ENCODE peak calls at places on chromosome 18, in seven cellular contexts. One of them, this sample, is unnamed.

GRCh38 chr18:1846640-1847039 is 724.7 kb downstream of the METTL4 start:
- DNase-seq in SK-N-SH: no peak
- DNase-seq in GM23248: no peak
- DNase-seq in GM23338: no peak
- DNase-seq in PC-3: peak; percentile 71
- DNase-seq in HCT116: no peak
- DNase-seq in hepatocyte: no peak
- DNase-seq in this sample: no peak

GRCh38 chr18:63247506-63248394 is 71.8 kb downstream of the BCL2 start:
- DNase-seq in SK-N-SH: no peak
- DNase-seq in GM23248: no peak
- DNase-seq in GM23338: no peak
- DNase-seq in PC-3: no peak
- DNase-seq in HCT116: no peak
- DNase-seq in hepatocyte: no peak
- DNase-seq in this sample: no peak

GRCh38 chr18:69980509-69980908 is 32.8 kb upstream of the CD226 start:
- DNase-seq in SK-N-SH: no peak
- DNase-seq in GM23248: no peak
- DNase-seq in GM23338: no peak
- DNase-seq in PC-3: no peak
- DNase-seq in HCT116: no peak
- DNase-seq in hepatocyte: no peak
- DNase-seq in this sample: no peak

GRCh38 chr18:13279181-13280065 is 60.9 kb downstream of the LDLRAD4 start:
- DNase-seq in SK-N-SH: no peak
- DNase-seq in GM23248: no peak
- DNase-seq in GM23338: no peak
- DNase-seq in PC-3: no peak
- DNase-seq in HCT116: no peak
- DNase-seq in hepatocyte: no peak
- DNase-seq in this sample: no peak

GRCh38 chr18:36297419-36298112 is at the start of gene FHOD3:
- DNase-seq in SK-N-SH: peak; percentile 97
- DNase-seq in GM23248: peak; percentile 81
- DNase-seq in GM23338: peak; percentile 87
- DNase-seq in PC-3: peak; percentile 47
- DNase-seq in HCT116: no peak
- DNase-seq in hepatocyte: peak; percentile 67
- DNase-seq in this sample: no peak

GRCh38 chr18:49499046-49499637 is 12.1 kb upstream of the C18orf32 start:
- DNase-seq in SK-N-SH: no peak
- DNase-seq in GM23248: no peak
- DNase-seq in GM23338: peak; percentile 42
- DNase-seq in PC-3: no peak
- DNase-seq in HCT116: no peak
- DNase-seq in hepatocyte: no peak
- DNase-seq in this sample: no peak

GRCh38 chr18:64119916-64120315 is 29.0 kb downstream of the LINC00305 start:
- DNase-seq in SK-N-SH: no peak
- DNase-seq in GM23248: peak; percentile 12
- DNase-seq in GM23338: peak; percentile 27
- DNase-seq in PC-3: peak; percentile 29
- DNase-seq in HCT116: no peak
- DNase-seq in hepatocyte: no peak
- DNase-seq in this sample: peak; percentile 68

GRCh38 chr18:11948852-11949523 is 32.3 kb upstream of the IMPA2 start:
- DNase-seq in SK-N-SH: no peak
- DNase-seq in GM23248: peak; percentile 55
- DNase-seq in GM23338: peak; percentile 40
- DNase-seq in PC-3: no peak
- DNase-seq in HCT116: no peak
- DNase-seq in hepatocyte: no peak
- DNase-seq in this sample: no peak

GRCh38 chr18:35239314-35239713 is 1.5 kb upstream of the ZNF397 start:
- DNase-seq in SK-N-SH: no peak
- DNase-seq in GM23248: peak; percentile 5
- DNase-seq in GM23338: no peak
- DNase-seq in PC-3: no peak
- DNase-seq in HCT116: no peak
- DNase-seq in hepatocyte: no peak
- DNase-seq in this sample: peak; percentile 44

GRCh38 chr18:70195852-70196434 is 9.5 kb downstream of the RTTN start:
- DNase-seq in SK-N-SH: peak; percentile 54
- DNase-seq in GM23248: peak; percentile 80
- DNase-seq in GM23338: peak; percentile 58
- DNase-seq in PC-3: peak; percentile 76
- DNase-seq in HCT116: no peak
- DNase-seq in hepatocyte: peak; percentile 68
- DNase-seq in this sample: peak; percentile 82

GRCh38 chr18:47815486-47816270 is 114.8 kb downstream of the SMAD2 start:
- DNase-seq in SK-N-SH: no peak
- DNase-seq in GM23248: no peak
- DNase-seq in GM23338: no peak
- DNase-seq in PC-3: no peak
- DNase-seq in HCT116: no peak
- DNase-seq in hepatocyte: no peak
- DNase-seq in this sample: no peak

GRCh38 chr18:4843771-4844170 is 353.3 kb downstream of the AKAIN1 start:
- DNase-seq in SK-N-SH: no peak
- DNase-seq in GM23248: no peak
- DNase-seq in GM23338: no peak
- DNase-seq in PC-3: no peak
- DNase-seq in HCT116: no peak
- DNase-seq in hepatocyte: no peak
- DNase-seq in this sample: no peak

GRCh38 chr18:27954226-27954625 is 222.7 kb downstream of the CDH2 start:
- DNase-seq in SK-N-SH: no peak
- DNase-seq in GM23248: peak; percentile 76
- DNase-seq in GM23338: no peak
- DNase-seq in PC-3: peak; percentile 13
- DNase-seq in HCT116: no peak
- DNase-seq in hepatocyte: no peak
- DNase-seq in this sample: no peak

GRCh38 chr18:76658627-76659026 is 163.6 kb upstream of the ZNF516 start:
- DNase-seq in SK-N-SH: peak; percentile 37
- DNase-seq in GM23248: peak; percentile 9
- DNase-seq in GM23338: peak; percentile 87
- DNase-seq in PC-3: no peak
- DNase-seq in HCT116: no peak
- DNase-seq in hepatocyte: no peak
- DNase-seq in this sample: peak; percentile 80

GRCh38 chr18:6920099-6920955 is 190.8 kb downstream of the ARHGAP28 start:
- DNase-seq in SK-N-SH: peak; percentile 67
- DNase-seq in GM23248: peak; percentile 74
- DNase-seq in GM23338: peak; percentile 90
- DNase-seq in PC-3: peak; percentile 89
- DNase-seq in HCT116: no peak
- DNase-seq in hepatocyte: peak; percentile 72
- DNase-seq in this sample: no peak

GRCh38 chr18:46320928-46321855 is 217.0 kb downstream of the HAUS1 start:
- DNase-seq in SK-N-SH: no peak
- DNase-seq in GM23248: peak; percentile 70
- DNase-seq in GM23338: no peak
- DNase-seq in PC-3: peak; percentile 81
- DNase-seq in HCT116: no peak
- DNase-seq in hepatocyte: no peak
- DNase-seq in this sample: no peak

GRCh38 chr18:6878881-6879280 is 149.4 kb downstream of the ARHGAP28 start:
- DNase-seq in SK-N-SH: peak; percentile 16
- DNase-seq in GM23248: no peak
- DNase-seq in GM23338: peak; percentile 47
- DNase-seq in PC-3: no peak
- DNase-seq in HCT116: no peak
- DNase-seq in hepatocyte: no peak
- DNase-seq in this sample: no peak

GRCh38 chr18:48959921-48960920 is 9.5 kb upstream of the SMAD7 start:
- DNase-seq in SK-N-SH: no peak
- DNase-seq in GM23248: peak; percentile 68
- DNase-seq in GM23338: peak; percentile 95
- DNase-seq in PC-3: no peak
- DNase-seq in HCT116: no peak
- DNase-seq in hepatocyte: peak; percentile 34
- DNase-seq in this sample: no peak

GRCh38 chr18:65260030-65260429 is 490.8 kb upstream of the CDH7 start:
- DNase-seq in SK-N-SH: no peak
- DNase-seq in GM23248: no peak
- DNase-seq in GM23338: no peak
- DNase-seq in PC-3: no peak
- DNase-seq in HCT116: no peak
- DNase-seq in hepatocyte: no peak
- DNase-seq in this sample: no peak

DNA sequence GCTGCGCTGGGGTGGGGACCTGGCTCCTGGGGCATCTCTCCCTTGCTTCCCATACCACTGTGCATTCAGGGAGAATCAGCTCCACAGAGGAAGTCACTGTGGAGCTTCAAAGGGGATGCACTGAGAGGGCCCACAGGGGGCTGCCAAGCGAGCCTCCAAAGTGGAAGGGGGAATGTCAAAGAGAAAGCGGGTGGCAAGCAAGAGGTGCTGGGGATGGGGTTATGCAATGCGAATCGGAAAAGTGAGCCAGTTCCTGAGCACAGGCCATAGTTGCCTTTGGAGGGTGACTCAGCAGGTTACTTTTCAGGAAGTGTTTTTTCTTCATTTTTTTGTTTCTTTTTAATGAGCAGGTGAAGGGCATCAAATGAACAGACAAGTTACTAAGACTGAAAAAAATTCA is 17.6 kb downstream of the PMAIP1 start:
- DNase-seq in SK-N-SH: no peak
- DNase-seq in GM23248: peak; percentile 67
- DNase-seq in GM23338: peak; percentile 35
- DNase-seq in PC-3: peak; percentile 77
- DNase-seq in HCT116: no peak
- DNase-seq in hepatocyte: no peak
- DNase-seq in this sample: no peak
- H3K4me2 ChIP-seq in SK-N-SH: peak overlapping the region; percentile 19
- H3K4me2 ChIP-seq in GM23248: no peak overlapping the region
- H3K4me2 ChIP-seq in GM23338: peak overlapping the region; percentile 26
- H3K4me2 ChIP-seq in PC-3: peak overlapping the region; percentile 56
- H3K4me2 ChIP-seq in HCT116: peak overlapping the region; percentile 74
- H3K4me2 ChIP-seq in hepatocyte: no peak overlapping the region
- H3K4me2 ChIP-seq in this sample: no peak overlapping the region

GRCh38 chr18:79853303-79853992 is 55.7 kb downstream of the KCNG2 start:
- DNase-seq in SK-N-SH: no peak
- DNase-seq in GM23248: no peak
- DNase-seq in GM23338: no peak
- DNase-seq in PC-3: no peak
- DNase-seq in HCT116: no peak
- DNase-seq in hepatocyte: no peak
- DNase-seq in this sample: no peak
- H3K9me2 ChIP-seq in SK-N-SH: no peaks in the 10 kb centered on the region
- H3K9me2 ChIP-seq in GM23248: no peaks in the 10 kb centered on the region
- H3K9me2 ChIP-seq in GM23338: no peaks in the 10 kb centered on the region
- H3K9me2 ChIP-seq in PC-3: no peaks in the 10 kb centered on the region
- H3K9me2 ChIP-seq in HCT116: no peaks in the 10 kb centered on the region
- H3K9me2 ChIP-seq in hepatocyte: no peaks in the 10 kb centered on the region
- H3K9me2 ChIP-seq in this sample: no peaks in the 10 kb centered on the region

DNA sequence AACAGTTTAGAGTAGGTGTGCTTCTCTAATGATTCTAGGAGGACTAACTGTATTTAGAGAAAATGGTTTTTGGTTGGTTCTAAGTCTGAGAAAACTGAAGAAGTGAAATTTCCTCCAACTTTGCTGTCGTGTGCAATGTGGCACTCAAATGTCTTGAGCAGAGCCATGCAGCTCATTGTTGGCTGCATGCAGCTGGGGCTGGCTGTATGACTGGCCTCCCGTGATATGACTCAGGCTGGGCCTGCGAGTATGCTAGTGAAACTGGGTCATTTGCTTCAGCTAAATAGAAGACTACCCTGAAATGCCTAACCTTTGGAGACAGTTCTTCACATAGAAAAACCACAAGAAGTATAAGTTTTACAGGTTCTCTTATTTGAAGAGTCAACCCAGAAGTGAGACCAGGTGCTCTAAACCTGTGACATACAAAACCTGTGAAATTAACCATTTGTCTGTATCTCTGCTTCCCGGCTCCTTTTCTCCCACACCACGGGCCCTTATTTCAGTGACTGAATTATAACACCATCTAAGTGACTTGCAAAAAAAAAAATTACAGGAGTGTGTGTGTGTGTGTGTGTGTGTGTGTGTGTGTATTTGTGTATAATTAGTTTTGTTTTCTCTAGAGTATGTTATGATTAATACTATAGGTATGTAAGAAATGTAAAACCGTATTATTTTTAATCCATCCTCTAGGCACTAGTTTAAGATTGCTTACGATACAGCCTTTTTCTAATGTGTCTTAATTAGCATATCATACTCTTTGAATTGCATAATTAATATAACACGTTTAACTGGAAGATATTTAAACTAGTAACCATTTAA is 15.9 kb downstream of the POLI start:
- DNase-seq in SK-N-SH: no peak
- DNase-seq in GM23248: peak; percentile 81
- DNase-seq in GM23338: no peak
- DNase-seq in PC-3: peak; percentile 74
- DNase-seq in HCT116: no peak
- DNase-seq in hepatocyte: no peak
- DNase-seq in this sample: peak; percentile 59
- H3K4me2 ChIP-seq in SK-N-SH: no peak overlapping the region
- H3K4me2 ChIP-seq in GM23248: no peak overlapping the region
- H3K4me2 ChIP-seq in GM23338: no peak overlapping the region
- H3K4me2 ChIP-seq in PC-3: peak overlapping the region; percentile 39
- H3K4me2 ChIP-seq in HCT116: peak overlapping the region; percentile 7
- H3K4me2 ChIP-seq in hepatocyte: no peak overlapping the region
- H3K4me2 ChIP-seq in this sample: peak overlapping the region; percentile 31

GRCh38 chr18:80252136-80252535 is 4.8 kb upstream of the PARD6G start:
- DNase-seq in SK-N-SH: no peak
- DNase-seq in GM23248: peak; percentile 71
- DNase-seq in GM23338: no peak
- DNase-seq in PC-3: peak; percentile 25
- DNase-seq in HCT116: no peak
- DNase-seq in hepatocyte: peak; percentile 3
- DNase-seq in this sample: no peak
- H3K9me2 ChIP-seq in SK-N-SH: no peaks in the 10 kb centered on the region
- H3K9me2 ChIP-seq in GM23248: no peaks in the 10 kb centered on the region
- H3K9me2 ChIP-seq in GM23338: no peaks in the 10 kb centered on the region
- H3K9me2 ChIP-seq in PC-3: no peaks in the 10 kb centered on the region
- H3K9me2 ChIP-seq in HCT116: no peaks in the 10 kb centered on the region
- H3K9me2 ChIP-seq in hepatocyte: no peaks in the 10 kb centered on the region
- H3K9me2 ChIP-seq in this sample: no peaks in the 10 kb centered on the region

GRCh38 chr18:26036635-26037034 is 53.8 kb downstream of the SS18 start:
- DNase-seq in SK-N-SH: no peak
- DNase-seq in GM23248: no peak
- DNase-seq in GM23338: no peak
- DNase-seq in PC-3: peak; percentile 24
- DNase-seq in HCT116: no peak
- DNase-seq in hepatocyte: no peak
- DNase-seq in this sample: no peak
- H3K4me2 ChIP-seq in SK-N-SH: no peak overlapping the region
- H3K4me2 ChIP-seq in GM23248: no peak overlapping the region
- H3K4me2 ChIP-seq in GM23338: peak overlapping the region; percentile 4
- H3K4me2 ChIP-seq in PC-3: no peak overlapping the region
- H3K4me2 ChIP-seq in HCT116: no peak overlapping the region
- H3K4me2 ChIP-seq in hepatocyte: no peak overlapping the region
- H3K4me2 ChIP-seq in this sample: no peak overlapping the region

GRCh38 chr18:74256190-74256589 is 35.6 kb downstream of the CYB5A start:
- DNase-seq in SK-N-SH: peak; percentile 81
- DNase-seq in GM23248: no peak
- DNase-seq in GM23338: no peak
- DNase-seq in PC-3: no peak
- DNase-seq in HCT116: no peak
- DNase-seq in hepatocyte: no peak
- DNase-seq in this sample: no peak
- H3K9me2 ChIP-seq in SK-N-SH: no peaks in the 10 kb centered on the region
- H3K9me2 ChIP-seq in GM23248: no peaks in the 10 kb centered on the region
- H3K9me2 ChIP-seq in GM23338: no peaks in the 10 kb centered on the region
- H3K9me2 ChIP-seq in PC-3: no peaks in the 10 kb centered on the region
- H3K9me2 ChIP-seq in HCT116: no peaks in the 10 kb centered on the region
- H3K9me2 ChIP-seq in hepatocyte: no peaks in the 10 kb centered on the region
- H3K9me2 ChIP-seq in this sample: no peaks in the 10 kb centered on the region

GRCh38 chr18:74795766-74796165 is 198.1 kb downstream of the ZNF407 start:
- DNase-seq in SK-N-SH: no peak
- DNase-seq in GM23248: no peak
- DNase-seq in GM23338: no peak
- DNase-seq in PC-3: no peak
- DNase-seq in HCT116: no peak
- DNase-seq in hepatocyte: no peak
- DNase-seq in this sample: peak; percentile 93
- H3K4me2 ChIP-seq in SK-N-SH: no peak overlapping the region
- H3K4me2 ChIP-seq in GM23248: no peak overlapping the region
- H3K4me2 ChIP-seq in GM23338: no peak overlapping the region
- H3K4me2 ChIP-seq in PC-3: no peak overlapping the region
- H3K4me2 ChIP-seq in HCT116: no peak overlapping the region
- H3K4me2 ChIP-seq in hepatocyte: no peak overlapping the region
- H3K4me2 ChIP-seq in this sample: peak overlapping the region; percentile 72

This sample was measured in Karpas-422.